ENCODE peak calls at places on chromosomes 3 and 15, in six cellular contexts. H is HCT116, K is fibroblast of lung, L is GM23248, S is IMR-90, R is MM.1S. F is an unnamed sample.

GRCh38 chr3:45071075-45071474 is 45.0 kb downstream of the CLEC3B start:
- DNase-seq in H (no peak), S (no peak), R (no peak), K (no peak), L (no peak), F (no peak)

GRCh38 chr15:75065467-75065850 is 42.1 kb downstream of the PPCDC start:
- DNase-seq in S (peak; percentile 24), H (no peak), R (peak; percentile 62), K (no peak), L (no peak), F (peak; percentile 45)

GRCh38 chr15:82850242-82850591 is 40.8 kb downstream of the WHAMM start:
- DNase-seq in S (peak; percentile 5), H (no peak), L (peak; percentile 56), K (no peak), R (no peak), F (peak; percentile 41)

GRCh38 chr3:188067932-188068331 is 86.0 kb upstream of the LPP start:
- DNase-seq in S (peak; percentile 83), R (no peak), L (peak; percentile 79), K (peak; percentile 35), H (no peak), F (peak; percentile 64)

GRCh38 chr15:74402873-74403589 is 30.7 kb downstream of the SEMA7A start:
- DNase-seq in L (no peak), R (peak; percentile 70), K (no peak), H (no peak), S (no peak), F (no peak)

GRCh38 chr3:128610671-128611070 is 39.9 kb downstream of the RPN1 start:
- DNase-seq in S (no peak), L (no peak), K (no peak), R (no peak), H (no peak), F (no peak)

GRCh38 chr15:81293728-81294500 is 30.0 kb downstream of the STARD5 start:
- DNase-seq in H (no peak), S (no peak), K (no peak), L (no peak), R (peak; percentile 84), F (no peak)

GRCh38 chr3:192745150-192745549 is 17.8 kb upstream of the FGF12 start:
- DNase-seq in L (no peak), S (no peak), H (no peak), R (no peak), K (no peak), F (no peak)

GRCh38 chr3:8153778-8154177 is 347.8 kb upstream of the LMCD1 start:
- DNase-seq in K (no peak), H (no peak), S (no peak), R (no peak), L (no peak), F (no peak)

GRCh38 chr15:64749999-64750657 is 25.3 kb downstream of the RBPMS2 start:
- DNase-seq in R (no peak), K (peak; percentile 55), S (peak; percentile 57), H (no peak), L (peak; percentile 80), F (no peak)

GRCh38 chr3:52770581-52771333 is at the start of gene NEK4:
- DNase-seq in S (peak; percentile 85), R (peak; percentile 94), H (peak; percentile 74), K (peak; percentile 89), L (peak; percentile 96), F (peak; percentile 95)

GRCh38 chr3:4739289-4740236 is 239.7 kb upstream of the BHLHE40 start:
- DNase-seq in L (no peak), R (no peak), H (no peak), S (no peak), K (no peak), F (no peak)

GRCh38 chr3:181698263-181698944 is 13.3 kb upstream of the SOX2 start:
- DNase-seq in R (no peak), S (no peak), K (no peak), H (no peak), L (no peak), F (no peak)

GRCh38 chr3:12405432-12406272 is 78.6 kb upstream of the TSEN2 start:
- DNase-seq in K (peak; percentile 99), H (peak; percentile 92), R (no peak), L (peak; percentile 21), S (peak; percentile 97), F (peak; percentile 98)

GRCh38 chr15:70318996-70319465 is 221.3 kb upstream of the TLE3 start:
- DNase-seq in H (no peak), S (peak; percentile 74), L (peak; percentile 86), K (peak; percentile 84), R (peak; percentile 30), F (peak; percentile 51)
- H2AFZ ChIP-seq in H (no peak overlapping the region), S (no peak overlapping the region), L (peak overlapping the region; percentile 8), K (no peak overlapping the region), R (peak overlapping the region; percentile 61), F (no peak overlapping the region)

GRCh38 chr15:99574048-99574447 is 8.3 kb downstream of the MEF2A start:
- DNase-seq in K (no peak), R (no peak), L (no peak), H (no peak), S (no peak), F (no peak)
- H4K20me1 ChIP-seq in K (peaks cover 2% of the 10 kb centered on the region), R (peaks cover 4% of the 10 kb centered on the region), L (peaks cover 18% of the 10 kb centered on the region), H (peaks cover 9% of the 10 kb centered on the region), S (peaks cover 52% of the 10 kb centered on the region), F (peaks cover 22% of the 10 kb centered on the region)

GRCh38 chr3:73213906-73214305 is 152.4 kb downstream of the EBLN2 start:
- DNase-seq in L (peak; percentile 88), K (no peak), S (no peak), H (no peak), R (no peak), F (no peak)
- H3K4me2 ChIP-seq in L (no peak overlapping the region), K (no peak overlapping the region), S (no peak overlapping the region), H (no peak overlapping the region), R (no peak overlapping the region), F (no peak overlapping the region)

GRCh38 chr3:14524920-14525660 is 15.1 kb downstream of the GRIP2 start:
- DNase-seq in K (no peak), R (no peak), H (no peak), S (no peak), L (no peak), F (no peak)

GRCh38 chr3:14528081-14528480 is 12.1 kb downstream of the GRIP2 start:
- DNase-seq in K (no peak), R (no peak), S (no peak), L (no peak), H (no peak), F (no peak)

GRCh38 chr3:14523792-14524191 is 16.4 kb downstream of the GRIP2 start:
- DNase-seq in S (peak; percentile 53), R (no peak), H (no peak), K (peak; percentile 14), L (peak; percentile 25), F (peak; percentile 35)

GRCh38 chr3:14524311-14524711 is 15.8 kb downstream of the GRIP2 start:
- DNase-seq in H (no peak), R (no peak), K (no peak), S (no peak), L (no peak), F (no peak)

DNA sequence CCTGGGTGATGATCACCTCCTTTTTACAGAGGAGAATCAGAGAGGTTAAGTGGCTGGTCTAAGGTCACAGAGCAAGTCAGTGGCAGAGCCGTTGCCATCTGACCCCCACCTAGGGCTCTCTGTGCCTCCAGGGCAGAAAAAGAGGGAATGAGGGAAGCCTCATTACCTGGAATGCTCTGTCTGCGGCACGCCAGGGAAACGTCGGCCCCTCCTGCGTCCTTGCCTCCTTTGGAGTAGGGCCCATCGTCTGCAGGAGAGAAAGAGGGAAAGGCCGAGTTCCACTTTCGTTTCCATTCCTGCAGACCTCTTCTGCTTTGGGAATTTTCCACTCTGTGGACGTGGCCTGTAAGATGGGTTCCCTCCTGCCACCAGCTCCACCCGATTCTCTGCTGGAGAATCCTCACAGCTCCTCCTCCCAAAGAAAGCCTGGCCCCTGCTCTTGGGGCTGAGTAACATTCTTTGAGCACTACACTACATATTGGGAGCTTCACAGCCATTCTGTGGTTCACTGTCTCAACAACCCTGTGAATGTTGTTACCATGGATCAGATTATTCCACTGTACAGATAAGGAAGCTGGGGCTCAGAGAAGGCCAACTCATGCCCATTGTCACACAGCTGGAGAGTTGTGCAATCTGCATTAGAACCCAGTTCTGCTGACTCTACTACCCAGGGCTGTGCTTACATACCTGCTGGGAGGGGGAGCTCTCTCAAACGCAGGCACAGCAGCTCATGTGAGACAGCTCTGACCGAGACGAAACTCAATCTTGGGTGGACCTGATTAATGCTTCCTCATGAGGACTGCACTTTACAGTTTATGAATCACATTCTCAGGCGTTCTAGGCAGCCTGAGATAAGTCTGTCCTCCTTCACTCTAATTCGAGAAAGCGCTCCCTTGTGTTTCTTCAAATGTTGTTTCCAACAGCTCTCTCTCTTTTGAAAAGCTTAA is 14.2 kb downstream of the GRIP2 start:
- DNase-seq in L (peak; percentile 69), K (peak; percentile 5), S (peak; percentile 53), R (no peak), H (no peak), F (peak; percentile 25)
- H2AFZ ChIP-seq in L (peak overlapping the region; percentile 39), K (peak overlapping the region; percentile 67), S (peak overlapping the region; percentile 73), R (no peak overlapping the region), H (no peak overlapping the region), F (peak overlapping the region; percentile 25)

GRCh38 chr15:52520421-52520820 is 8.3 kb downstream of the MYO5A start:
- DNase-seq in R (peak; percentile 42), L (no peak), K (no peak), S (no peak), H (no peak), F (no peak)
- H4K20me1 ChIP-seq in R (no peaks in the 10 kb centered on the region), L (peaks cover 6% of the 10 kb centered on the region), K (no peaks in the 10 kb centered on the region), S (peaks cover 23% of the 10 kb centered on the region), H (no peaks in the 10 kb centered on the region), F (no peaks in the 10 kb centered on the region)

GRCh38 chr15:36742696-36743095 is 163.3 kb downstream of the CDIN1 start:
- DNase-seq in R (no peak), K (no peak), L (no peak), H (no peak), S (peak; percentile 25), F (peak; percentile 84)
- H3K4me2 ChIP-seq in R (no peak overlapping the region), K (no peak overlapping the region), L (no peak overlapping the region), H (no peak overlapping the region), S (no peak overlapping the region), F (peak overlapping the region; percentile 38)

DNA sequence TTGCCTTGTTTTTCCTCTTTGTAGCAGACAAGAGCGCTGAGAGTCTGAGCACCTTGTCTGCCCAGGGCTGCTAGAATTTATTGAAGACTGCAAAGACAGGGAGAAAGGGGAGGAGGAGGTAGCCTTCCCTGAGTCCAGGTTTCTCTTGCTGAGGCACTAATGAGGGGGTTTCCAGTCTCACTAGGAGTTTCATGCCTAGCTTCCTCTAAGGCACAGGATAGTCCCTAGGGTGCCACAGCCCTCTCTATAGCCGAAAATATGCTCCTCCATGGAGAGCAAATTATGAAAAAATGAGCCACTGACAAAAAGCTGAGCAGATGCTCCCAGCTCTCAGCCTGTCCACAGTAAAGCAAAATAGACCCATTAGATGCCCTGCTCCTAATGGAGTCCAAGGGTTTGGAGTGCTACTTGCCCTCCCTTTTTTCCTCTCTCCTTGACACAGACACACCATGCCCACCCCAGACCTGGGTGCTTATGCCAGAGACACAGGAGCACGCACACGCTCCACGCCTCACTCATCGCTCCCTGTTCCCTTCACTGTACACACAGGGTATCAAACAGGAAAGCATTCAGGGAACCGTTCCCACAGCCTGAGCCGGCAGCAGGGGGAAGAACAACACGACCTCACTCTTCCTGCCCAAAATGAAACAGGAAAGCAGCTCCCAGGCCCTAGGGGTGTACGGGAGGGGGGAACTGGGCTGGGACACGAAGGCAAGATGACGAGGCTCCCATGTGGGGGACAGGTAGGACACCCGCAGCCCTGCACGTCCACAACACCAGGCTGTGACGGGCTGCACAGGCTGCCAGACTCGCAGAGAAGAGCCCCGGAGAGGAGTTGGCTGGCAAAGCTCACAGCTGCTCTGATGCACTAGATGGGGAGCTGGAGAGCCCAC is 11.0 kb downstream of the DLL4 start:
- DNase-seq in L (no peak), S (no peak), H (no peak), K (no peak), R (no peak), F (no peak)
- H2AFZ ChIP-seq in L (peak overlapping the region; percentile 15), S (peak overlapping the region; percentile 80), H (no peak overlapping the region), K (peak overlapping the region; percentile 81), R (peak overlapping the region; percentile 78), F (no peak overlapping the region)

F was measured in PC-3.